ENCODE peak calls at places on chromosomes 16 and 17, in six cellular contexts. I is activated naive CD4-positive, alpha-beta T cell; Z is activated CD8-positive, alpha-beta T cell treated with anti-CD3 and anti-CD28 coated beads, Interleukin-2, amount 10 ng/mL, durations not matched to agents 7 days and 5 days; B is ELF-1; P is RWPE1; A is stimulated activated CD8-positive, alpha-beta memory T cell treated with anti-CD3 and anti-CD28 coated beads, Interleukin-4, amount 100 ng/mL, for 24 hours. S is an unnamed sample.

GRCh38 chr16:10045291-10045775 is 136.9 kb downstream of the GRIN2A start:
- DNase-seq in I (no peak), Z (no peak), B (no peak), P (no peak), A (no peak), S (no peak)

GRCh38 chr17:1995321-1996242 is 29.6 kb downstream of the RTN4RL1 start:
- DNase-seq in I (no peak), Z (no peak), B (no peak), P (no peak), A (no peak), S (no peak)

GRCh38 chr17:80948961-80949450 is 42.6 kb upstream of the CHMP6 start:
- DNase-seq in I (no peak), Z (no peak), B (no peak), P (no peak), A (no peak), S (no peak)

GRCh38 chr16:1422076-1422475 is 1.5 kb upstream of the UQCC4 start:
- DNase-seq in I (no peak), Z (no peak), B (no peak), P (no peak), A (no peak), S (no peak)

GRCh38 chr17:43756176-43756575 is 2.4 kb downstream of the SOST start:
- DNase-seq in I (no peak), Z (no peak), B (peak), P (no peak), A (no peak), S (no peak)

GRCh38 chr16:87391324-87391949 is 699 bp upstream of the MAP1LC3B start:
- DNase-seq in I (no peak), Z (no peak), B (peak), P (no peak), A (no peak), S (no peak)

GRCh38 chr17:47323382-47324223 is at the start of gene EFCAB13:
- DNase-seq in I (peak), Z (peak), B (peak), P (peak), A (peak), S (peak)

GRCh38 chr17:40936976-40937375 is 470 bp downstream of the KRT23 start:
- DNase-seq in I (no peak), Z (no peak), B (no peak), P (no peak), A (no peak), S (no peak)

GRCh38 chr16:57998484-57998883 is 2.0 kb downstream of the ZNF319 start:
- DNase-seq in I (peak), Z (peak), B (peak), P (peak), A (peak), S (no peak)

GRCh38 chr17:20935740-20936139 is 107.1 kb downstream of the USP22 start:
- DNase-seq in I (no peak), Z (no peak), B (no peak), P (peak), A (no peak), S (no peak)

GRCh38 chr16:66289051-66289680 is 77.3 kb upstream of the CDH5 start:
- DNase-seq in I (no peak), Z (no peak), B (no peak), P (no peak), A (no peak), S (no peak)

GRCh38 chr17:67821871-67822367 is 3.4 kb upstream of the BPTF start:
- DNase-seq in I (no peak), Z (no peak), B (no peak), P (no peak), A (no peak), S (no peak)

GRCh38 chr16:85553436-85554113 is 59.5 kb upstream of the GSE1 start:
- DNase-seq in I (no peak), Z (peak), B (peak), P (peak), A (no peak), S (peak)

GRCh38 chr16:86457621-86458456 is 52.5 kb upstream of the FOXF1 start:
- DNase-seq in I (no peak), Z (no peak), B (no peak), P (no peak), A (no peak), S (no peak)

GRCh38 chr16:55138298-55138697 is 185.7 kb upstream of the IRX6 start:
- DNase-seq in I (no peak), Z (no peak), B (no peak), P (no peak), A (no peak), S (no peak)

GRCh38 chr17:81287155-81287554 is 8.0 kb downstream of the SLC38A10 start:
- DNase-seq in I (no peak), Z (no peak), B (no peak), P (no peak), A (no peak), S (no peak)

GRCh38 chr17:72107100-72107499 is 13.7 kb upstream of the SOX9 start:
- DNase-seq in I (no peak), Z (no peak), B (no peak), P (no peak), A (no peak), S (no peak)

GRCh38 chr17:73342549-73343167 is 30.9 kb upstream of the CDC42EP4 start:
- DNase-seq in I (no peak), Z (no peak), B (peak), P (no peak), A (no peak), S (no peak)

GRCh38 chr17:71628306-71628705 is 492.5 kb upstream of the SOX9 start:
- DNase-seq in I (no peak), Z (no peak), B (no peak), P (no peak), A (no peak), S (no peak)

GRCh38 chr17:62718420-62718819 is 89.7 kb downstream of the MARCHF10 start:
- DNase-seq in I (no peak), Z (no peak), B (peak), P (no peak), A (peak), S (no peak)

GRCh38 chr16:48326937-48327336 is 58.3 kb downstream of the SIAH1 start:
- DNase-seq in I (no peak), Z (no peak), B (no peak), P (no peak), A (no peak), S (no peak)

GRCh38 chr17:1997146-1997586 is 28.0 kb downstream of the RTN4RL1 start:
- DNase-seq in I (no peak), Z (no peak), B (peak), P (no peak), A (no peak), S (no peak)

GRCh38 chr17:17345686-17346427 is 42.7 kb downstream of the NT5M start:
- DNase-seq in I (no peak), Z (no peak), B (no peak), P (no peak), A (no peak), S (no peak)

GRCh38 chr17:6894206-6894528 is 62.6 kb upstream of the TEKT1 start:
- DNase-seq in I (no peak), Z (peak), B (peak), P (no peak), A (no peak), S (no peak)

GRCh38 chr17:1037238-1037879 is 40.4 kb downstream of the TIMM22 start:
- DNase-seq in I (no peak), Z (no peak), B (no peak), P (no peak), A (no peak), S (no peak)

GRCh38 chr17:27544350-27545131 is 86.4 kb upstream of the LGALS9 start:
- DNase-seq in I (no peak), Z (peak), B (no peak), P (no peak), A (peak), S (peak)

GRCh38 chr16:30063893-30064745 is 1.4 kb upstream of the ALDOA start:
- DNase-seq in I (peak), Z (peak), B (peak), P (no peak), A (peak), S (peak)

GRCh38 chr16:86874141-86874540 is 295.8 kb downstream of the FOXL1 start:
- DNase-seq in I (no peak), Z (peak), B (peak), P (peak), A (peak), S (no peak)

GRCh38 chr17:12549499-12549901 is 116.2 kb upstream of the MYOCD start:
- DNase-seq in I (no peak), Z (no peak), B (peak), P (no peak), A (no peak), S (no peak)

GRCh38 chr16:30541502-30542329 is 7.1 kb upstream of the ZNF747 start:
- DNase-seq in I (no peak), Z (no peak), B (no peak), P (no peak), A (no peak), S (no peak)

GRCh38 chr16:82091225-82091624 is 56.2 kb downstream of the HSD17B2 start:
- DNase-seq in I (no peak), Z (no peak), B (no peak), P (no peak), A (no peak), S (no peak)

GRCh38 chr17:73693016-73693545 is 48.8 kb upstream of the SDK2 start:
- DNase-seq in I (no peak), Z (no peak), B (no peak), P (no peak), A (no peak), S (no peak)

GRCh38 chr16:67269766-67270165 is 9.6 kb upstream of the PLEKHG4 start:
- DNase-seq in I (no peak), Z (no peak), B (peak), P (no peak), A (no peak), S (no peak)

GRCh38 chr17:79732246-79732645 is 1.5 kb downstream of the ENPP7 start:
- DNase-seq in I (no peak), Z (no peak), B (no peak), P (no peak), A (no peak), S (no peak)

GRCh38 chr17:28983286-28984240 is 22.3 kb downstream of the SEZ6 start:
- DNase-seq in I (no peak), Z (no peak), B (no peak), P (no peak), A (no peak), S (no peak)

GRCh38 chr16:74304164-74304834 is 7.7 kb downstream of the PSMD7 start:
- DNase-seq in I (no peak), Z (no peak), B (no peak), P (peak), A (no peak), S (no peak)

S was measured in activated B cell treated with CpG ODN at 0.5 μM for 24 hours.